ENCODE peak calls at places on chromosomes 11 and 22, in five cellular contexts. Y is germinal center; H is aorta; I is activated CD4-positive, alpha-beta T cell treated with anti-CD3 and anti-CD28 coated beads for 4 hours; K is CD4-positive, alpha-beta T cell. T is an unnamed sample.

GRCh38 chr22:49906071-49906798 is 12.0 kb downstream of the ALG12 start:
- DNase-seq in H (peak; percentile 24), I (no peak), Y (no peak), K (no peak), T (no peak)

GRCh38 chr11:66727282-66727882 is 1.6 kb downstream of the SPTBN2 start:
- DNase-seq in K (no peak), H (no peak), Y (peak; percentile 34), I (no peak), T (no peak)

GRCh38 chr11:1877211-1878133 is 14.2 kb downstream of the PRR33 start:
- DNase-seq in H (peak; percentile 79), Y (no peak), I (no peak), K (no peak), T (no peak)

GRCh38 chr11:1352696-1353382 is 36.9 kb upstream of the BRSK2 start:
- DNase-seq in H (no peak), Y (no peak), I (no peak), K (no peak), T (no peak)

GRCh38 chr11:41926339-41926738 is 466.9 kb upstream of the LRRC4C start:
- DNase-seq in I (no peak), Y (no peak), H (no peak), K (no peak), T (no peak)

GRCh38 chr11:121553806-121554205 is 101.0 kb upstream of the SORL1-AS1 start:
- DNase-seq in H (no peak), Y (no peak), K (no peak), I (no peak), T (no peak)

GRCh38 chr11:85182437-85183109 is 444.6 kb downstream of the DLG2 start:
- DNase-seq in H (no peak), I (no peak), K (no peak), Y (peak; percentile 41), T (no peak)

GRCh38 chr11:119828819-119829218 is 99.8 kb upstream of the NECTIN1 start:
- DNase-seq in K (no peak), H (no peak), I (no peak), Y (no peak), T (no peak)

GRCh38 chr22:31089101-31090100 is 8.3 kb downstream of the SMTN start:
- DNase-seq in I (no peak), Y (peak; percentile 76), K (no peak), H (peak; percentile 74), T (no peak)

GRCh38 chr11:73464347-73464746 is 88.1 kb downstream of the RELT start:
- DNase-seq in I (no peak), Y (no peak), H (no peak), K (no peak), T (no peak)

GRCh38 chr11:71135112-71135511 is 117.3 kb downstream of the SHANK2 start:
- DNase-seq in H (no peak), Y (no peak), K (no peak), I (no peak), T (no peak)

GRCh38 chr11:37040921-37041320 is 442.9 kb upstream of the RAG2 start:
- DNase-seq in Y (no peak), I (no peak), K (no peak), H (no peak), T (no peak)

GRCh38 chr11:61919113-61919840 is 1.9 kb upstream of the RAB3IL1 start:
- DNase-seq in K (no peak), I (no peak), Y (peak; percentile 1), H (no peak), T (no peak)